ENCODE peak calls at places on chromosomes 7 and 10, in seven cellular contexts. X, J, O, T, H, L and W are unnamed samples.

GRCh38 chr10:44962870-44963738 is 3.5 kb downstream of the RASSF4 start:
- DNase-seq in L (no peak), T (no peak), J (no peak), X (no peak), O (peak), H (no peak), W (no peak)

GRCh38 chr7:155378959-155379871 is 78.7 kb upstream of the EN2 start:
- DNase-seq in J (no peak), X (no peak), T (no peak), L (no peak), H (no peak), O (no peak), W (no peak)

GRCh38 chr10:42999385-43000020 is 77.4 kb upstream of the RET start:
- DNase-seq in T (no peak), H (no peak), L (no peak), O (no peak), J (no peak), X (peak), W (no peak)

GRCh38 chr10:1464866-1465265 is 272.5 kb downstream of the ADARB2 start:
- DNase-seq in L (no peak), J (no peak), O (no peak), H (no peak), T (no peak), X (no peak), W (no peak)

GRCh38 chr7:151168022-151168786 is 710 bp upstream of the GBX1 start:
- DNase-seq in O (no peak), H (no peak), T (peak), X (no peak), L (no peak), J (peak), W (peak)

GRCh38 chr10:43105119-43105792 is 28.4 kb downstream of the RET start:
- DNase-seq in X (peak), T (peak), L (peak), O (peak), H (peak), J (peak), W (peak)

GRCh38 chr7:131538791-131539179 is 17.6 kb downstream of the PODXL start:
- DNase-seq in H (no peak), O (peak), T (no peak), L (no peak), X (no peak), J (no peak), W (no peak)

GRCh38 chr7:90592036-90592435 is 4.1 kb upstream of the CDK14 start:
- DNase-seq in T (no peak), L (no peak), H (no peak), O (no peak), J (no peak), X (no peak), W (no peak)

GRCh38 chr10:76647276-76647675 is 990.3 kb downstream of the KCNMA1 start:
- DNase-seq in T (no peak), J (no peak), H (peak), O (no peak), L (no peak), X (no peak), W (no peak)

GRCh38 chr10:3777876-3778707 is 6.9 kb downstream of the KLF6 start:
- DNase-seq in X (no peak), T (no peak), H (no peak), L (peak), J (no peak), O (no peak), W (no peak)

GRCh38 chr10:131656009-131656408 is 244.8 kb upstream of the PPP2R2D start:
- DNase-seq in H (no peak), J (no peak), T (no peak), O (peak), X (no peak), L (no peak), W (no peak)

GRCh38 chr10:63717089-63717715 is 196.0 kb downstream of the REEP3 start:
- DNase-seq in J (no peak), T (no peak), H (no peak), L (no peak), X (no peak), O (no peak), W (no peak)

GRCh38 chr10:61592581-61592980 is 70.1 kb upstream of the CABCOCO1 start:
- DNase-seq in X (no peak), J (peak), L (no peak), O (no peak), H (no peak), T (no peak), W (no peak)

GRCh38 chr7:30657131-30657530 is 25.1 kb downstream of the CRHR2 start:
- DNase-seq in O (peak), J (no peak), L (no peak), X (peak), T (no peak), H (no peak), W (peak)

GRCh38 chr7:115368998-115369397 is 447.1 kb downstream of the MDFIC start:
- DNase-seq in O (no peak), T (no peak), H (no peak), J (no peak), X (no peak), L (no peak), W (no peak)

GRCh38 chr7:111815354-111815753 is 253.1 kb upstream of the IMMP2L start:
- DNase-seq in T (no peak), H (no peak), J (no peak), L (no peak), O (no peak), X (no peak), W (no peak)

GRCh38 chr10:22620140-22620857 is 94.1 kb downstream of the PIP4K2A start:
- DNase-seq in T (peak), J (peak), H (peak), O (peak), L (peak), X (peak), W (no peak)

GRCh38 chr7:90629306-90629918 is 33.3 kb downstream of the CDK14 start:
- DNase-seq in O (no peak), L (peak), X (no peak), J (peak), H (peak), T (no peak), W (no peak)

GRCh38 chr10:80486151-80486692 is 32.1 kb downstream of the TSPAN14 start:
- DNase-seq in J (no peak), L (no peak), H (no peak), O (no peak), T (no peak), X (no peak), W (no peak)

DNA sequence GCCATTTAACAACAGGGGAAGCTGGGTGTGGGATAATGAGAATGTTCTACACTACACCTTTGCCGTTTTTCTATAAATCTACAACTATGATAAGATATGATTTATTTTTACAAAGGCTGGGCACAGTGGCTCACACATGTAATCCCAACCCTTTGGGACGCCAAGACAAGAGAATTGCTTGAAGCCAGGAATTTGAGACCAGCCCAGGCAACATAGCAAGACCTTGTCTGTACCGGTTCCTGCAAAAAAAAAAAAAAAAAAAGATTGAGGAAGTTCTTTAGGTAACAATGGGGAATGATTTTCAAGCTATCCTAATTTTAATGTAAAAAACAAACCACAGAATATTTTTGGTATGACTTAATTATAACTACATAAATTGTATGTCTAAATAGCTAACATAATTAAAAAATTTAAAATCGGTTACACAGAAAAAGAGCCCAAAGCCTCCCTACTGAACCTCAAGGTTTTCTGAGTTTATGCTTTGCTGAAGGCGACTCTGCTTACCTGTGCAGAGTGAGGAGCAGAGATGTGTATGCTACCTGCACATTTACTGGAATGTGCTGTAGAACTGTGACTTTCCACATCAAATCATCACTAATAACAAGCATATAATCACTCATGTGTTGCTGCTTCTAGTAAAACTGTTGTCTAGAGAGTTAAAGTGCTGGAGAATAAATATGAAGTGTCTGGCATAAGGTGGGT is 163.4 kb downstream of the ATE1 start:
- DNase-seq in L (no peak), T (no peak), X (no peak), H (no peak), J (no peak), O (no peak), W (no peak)
- H3K27ac ChIP-seq in L (no peak), T (no peak), X (no peak), H (no peak), J (no peak), O (no peak), W (no peak)

GRCh38 chr10:124791378-124792348 is at the start of gene EEF1AKMT2:
- DNase-seq in J (peak), H (peak), L (peak), O (peak), T (peak), X (peak), W (peak)
- H3K27ac ChIP-seq in J (peak), H (peak), L (peak), O (peak), T (peak), X (peak), W (peak)

GRCh38 chr10:16944961-16945360 is 127.7 kb upstream of the RSU1 start:
- DNase-seq in L (no peak), H (no peak), T (no peak), J (no peak), X (no peak), O (no peak), W (no peak)
- H3K27ac ChIP-seq in L (no peak), H (peak), T (no peak), J (no peak), X (peak), O (peak), W (no peak)

GRCh38 chr10:14349081-14349480 is 18.4 kb upstream of the FRMD4A start:
- DNase-seq in T (no peak), O (no peak), L (no peak), H (no peak), X (no peak), J (no peak), W (no peak)
- H3K27ac ChIP-seq in T (no peak), O (no peak), L (no peak), H (no peak), X (no peak), J (no peak), W (no peak)

GRCh38 chr7:52696183-52696582 is 339.2 kb upstream of the POM121L12 start:
- DNase-seq in T (no peak), X (no peak), J (no peak), H (peak), L (no peak), O (no peak), W (no peak)
- H3K27ac ChIP-seq in T (no peak), X (no peak), J (no peak), H (no peak), L (no peak), O (no peak), W (no peak)

GRCh38 chr10:121371836-121372235 is 226.4 kb downstream of the FGFR2 start:
- DNase-seq in L (no peak), O (no peak), H (no peak), T (no peak), J (no peak), X (no peak), W (no peak)

GRCh38 chr10:121373411-121373810 is 224.8 kb downstream of the FGFR2 start:
- DNase-seq in T (no peak), X (no peak), J (no peak), L (no peak), H (peak), O (no peak), W (no peak)

GRCh38 chr10:121375201-121375600 is 223.0 kb downstream of the FGFR2 start:
- DNase-seq in H (no peak), O (no peak), L (no peak), T (no peak), J (no peak), X (no peak), W (no peak)

GRCh38 chr10:121378402-121378801 is 219.8 kb downstream of the FGFR2 start:
- DNase-seq in T (no peak), J (no peak), X (no peak), H (no peak), L (no peak), O (no peak), W (no peak)

DNA sequence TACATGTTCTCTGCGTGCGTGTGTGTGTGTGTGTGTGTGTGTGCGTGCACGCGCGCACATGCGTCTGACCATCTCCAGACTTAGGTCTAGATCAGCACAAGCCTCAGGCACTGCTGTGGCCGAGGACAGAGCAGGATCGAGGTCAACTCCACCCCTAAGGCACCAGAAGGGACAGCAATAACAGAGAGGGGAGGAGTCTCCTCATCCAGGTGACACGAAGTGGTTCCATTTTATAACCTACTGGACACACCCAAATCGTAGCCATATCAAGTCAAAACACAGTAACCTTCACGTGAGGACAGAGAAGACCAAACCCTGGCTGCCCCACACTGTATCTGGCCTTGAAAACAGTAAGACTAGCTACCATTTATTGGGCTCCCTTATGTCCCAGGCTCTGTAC is 224.1 kb downstream of the FGFR2 start:
- DNase-seq in T (no peak), O (no peak), X (no peak), L (no peak), H (no peak), J (no peak), W (no peak)
- H3K27ac ChIP-seq in T (no peak), O (no peak), X (no peak), L (no peak), H (no peak), J (no peak), W (no peak)

DNA sequence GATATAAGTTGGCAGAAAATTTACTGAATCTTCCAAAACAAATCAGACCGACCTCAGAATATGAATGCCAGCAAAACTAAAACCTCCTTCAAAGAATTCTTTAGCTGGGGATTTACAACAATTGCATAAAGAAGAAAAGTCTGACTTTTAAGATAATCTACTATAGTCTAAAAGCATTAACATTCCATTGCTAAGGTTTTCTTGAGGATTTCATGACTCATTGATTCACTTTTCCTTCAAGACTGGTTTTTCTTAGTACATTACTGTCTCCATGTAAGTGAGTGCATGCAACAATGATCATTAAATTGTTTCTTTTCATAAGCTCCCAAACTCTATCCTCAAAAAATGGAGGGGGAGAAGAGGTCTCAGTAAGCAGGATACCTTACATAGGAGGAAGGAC is 3.1 kb downstream of the GLI3 start:
- DNase-seq in H (peak), T (no peak), L (peak), X (no peak), O (no peak), J (no peak), W (no peak)
- H3K27ac ChIP-seq in H (no peak), T (no peak), L (no peak), X (no peak), O (no peak), J (no peak), W (no peak)

DNA sequence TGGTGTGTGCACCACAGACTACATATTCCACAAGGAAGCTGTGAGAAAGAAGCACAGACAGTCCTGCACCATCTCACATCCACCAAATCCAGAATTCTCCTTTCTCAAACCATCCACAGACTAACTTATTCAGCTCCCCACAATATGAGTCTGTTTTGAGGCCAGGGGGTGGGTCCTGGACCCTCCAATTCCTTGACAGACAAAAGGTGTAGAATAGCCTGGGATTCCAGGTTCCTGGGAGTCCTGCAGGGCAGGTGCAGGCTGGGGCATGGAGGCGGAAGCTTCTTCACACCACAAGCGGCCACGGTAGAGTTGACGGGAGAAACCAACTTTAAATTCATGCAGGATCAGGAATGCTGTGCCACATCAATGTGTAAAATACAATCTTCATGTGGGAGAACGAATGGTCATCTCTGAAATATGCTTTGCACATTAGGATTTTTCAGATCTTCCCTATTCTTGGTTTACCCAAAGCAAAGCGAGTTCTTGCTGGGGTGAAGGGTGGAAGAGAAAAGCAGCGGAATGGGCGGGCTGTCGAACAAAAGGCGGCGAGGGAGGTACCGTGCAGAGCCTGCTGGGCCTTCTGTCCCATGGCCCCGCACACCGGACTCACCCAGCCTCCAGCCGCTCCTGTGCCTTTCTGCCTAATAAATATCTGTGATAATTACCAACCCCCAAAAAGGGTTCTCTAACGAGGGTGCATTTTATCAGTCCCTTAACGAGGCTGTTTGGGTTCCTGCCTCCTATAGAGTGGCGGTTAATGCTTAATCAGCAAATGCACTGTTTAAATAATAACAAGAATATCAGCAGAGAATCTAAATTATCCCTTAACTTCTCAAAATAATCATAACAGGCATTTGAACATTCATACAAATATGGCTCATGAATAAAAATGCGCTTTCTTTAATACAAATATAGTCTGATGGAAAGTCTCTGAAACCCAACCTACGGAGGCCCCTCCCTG is 514.0 kb downstream of the DNAJB6 start:
- DNase-seq in T (no peak), H (no peak), X (no peak), O (no peak), J (no peak), L (no peak), W (no peak)
- H3K27ac ChIP-seq in T (no peak), H (no peak), X (no peak), O (no peak), J (no peak), L (no peak), W (peak)

GRCh38 chr7:113904521-113904920 is 14.3 kb downstream of the PPP1R3A start:
- DNase-seq in H (no peak), X (no peak), O (no peak), J (no peak), T (no peak), L (no peak), W (no peak)
- H3K27ac ChIP-seq in H (no peak), X (no peak), O (no peak), J (no peak), T (no peak), L (no peak), W (no peak)

GRCh38 chr10:110638319-110638718 is 5.8 kb upstream of the RBM20 start:
- DNase-seq in X (no peak), H (no peak), L (no peak), O (no peak), J (no peak), T (no peak), W (no peak)
- H3K27ac ChIP-seq in X (no peak), H (no peak), L (no peak), O (peak), J (peak), T (no peak), W (no peak)